ENCODE peak calls at places on chromosome 13, in five cellular contexts. One of them, this sample, is unnamed.

GRCh38 chr13:81017525-81018152 is 676.7 kb upstream of the SPRY2 start:
- DNase-seq in hypothalamus: no peak
- DNase-seq in smooth muscle cell of the brain vasculature: peak
- DNase-seq in ELR: peak
- DNase-seq in islet precursor cell: no peak
- DNase-seq in this sample: no peak

GRCh38 chr13:20489185-20489820 is 36.4 kb downstream of the CRYL1 start:
- DNase-seq in hypothalamus: no peak
- DNase-seq in smooth muscle cell of the brain vasculature: no peak
- DNase-seq in ELR: no peak
- DNase-seq in islet precursor cell: no peak
- DNase-seq in this sample: peak

GRCh38 chr13:77478645-77478997 is 56.9 kb upstream of the SCEL start:
- DNase-seq in hypothalamus: no peak
- DNase-seq in smooth muscle cell of the brain vasculature: no peak
- DNase-seq in ELR: no peak
- DNase-seq in islet precursor cell: no peak
- DNase-seq in this sample: no peak

GRCh38 chr13:99265823-99266426 is 7.7 kb upstream of the GPR18 start:
- DNase-seq in hypothalamus: no peak
- DNase-seq in smooth muscle cell of the brain vasculature: peak
- DNase-seq in ELR: peak
- DNase-seq in islet precursor cell: no peak
- DNase-seq in this sample: no peak

GRCh38 chr13:45215392-45216077 is 14.7 kb upstream of the KCTD4 start:
- DNase-seq in hypothalamus: no peak
- DNase-seq in smooth muscle cell of the brain vasculature: no peak
- DNase-seq in ELR: no peak
- DNase-seq in islet precursor cell: no peak
- DNase-seq in this sample: no peak

GRCh38 chr13:95494082-95494681 is 58.3 kb upstream of the CLDN10 start:
- DNase-seq in hypothalamus: no peak
- DNase-seq in smooth muscle cell of the brain vasculature: peak
- DNase-seq in ELR: peak
- DNase-seq in islet precursor cell: no peak
- DNase-seq in this sample: no peak

GRCh38 chr13:99981115-99982020 is at the start of gene ZIC2:
- DNase-seq in hypothalamus: no peak
- DNase-seq in smooth muscle cell of the brain vasculature: peak
- DNase-seq in ELR: peak
- DNase-seq in islet precursor cell: peak
- DNase-seq in this sample: peak

GRCh38 chr13:34618654-34619053 is 323.4 kb upstream of the NBEA start:
- DNase-seq in hypothalamus: no peak
- DNase-seq in smooth muscle cell of the brain vasculature: no peak
- DNase-seq in ELR: no peak
- DNase-seq in islet precursor cell: no peak
- DNase-seq in this sample: no peak

GRCh38 chr13:74132152-74132767 is 1.9 kb downstream of the KLF12 start:
- DNase-seq in hypothalamus: no peak
- DNase-seq in smooth muscle cell of the brain vasculature: no peak
- DNase-seq in ELR: peak
- DNase-seq in islet precursor cell: no peak
- DNase-seq in this sample: no peak

GRCh38 chr13:38960175-38960574 is 30.5 kb downstream of the STOML3 start:
- DNase-seq in hypothalamus: no peak
- DNase-seq in smooth muscle cell of the brain vasculature: no peak
- DNase-seq in ELR: no peak
- DNase-seq in islet precursor cell: no peak
- DNase-seq in this sample: no peak